ENCODE peak calls at places on chromosomes 11 and 22, in four cellular contexts. E is NB4, Z is IMR-90, H is transverse colon. R is an unnamed sample.

GRCh38 chr11:113974741-113975470 is at the start of gene HTR3A:
- DNase-seq in E (peak; percentile 19), Z (no peak), H (peak; percentile 53), R (no peak)

GRCh38 chr11:26076591-26076990 is 255.3 kb upstream of the ANO3 start:
- DNase-seq in E (no peak), Z (no peak), H (no peak), R (no peak)

GRCh38 chr22:31284756-31285155 is 7.5 kb downstream of the PIK3IP1 start:
- DNase-seq in E (no peak), Z (no peak), H (no peak), R (no peak)

GRCh38 chr11:98434296-98434695 is 586.5 kb upstream of the CNTN5 start:
- DNase-seq in E (no peak), Z (no peak), H (no peak), R (no peak)

GRCh38 chr11:2305140-2305861 is 3.5 kb downstream of the TSPAN32 start:
- DNase-seq in E (peak; percentile 81), Z (peak; percentile 58), H (peak; percentile 88), R (peak; percentile 94)

GRCh38 chr22:30435674-30436126 is 10.1 kb downstream of the MTFP1 start:
- DNase-seq in E (no peak), Z (no peak), H (peak; percentile 65), R (peak; percentile 80)

GRCh38 chr22:22531770-22532546 is 11.9 kb upstream of the ZNF280A start:
- DNase-seq in E (no peak), Z (no peak), H (no peak), R (no peak)

GRCh38 chr22:36930041-36930935 is 16.9 kb downstream of the CSF2RB start:
- DNase-seq in E (no peak), Z (no peak), H (peak; percentile 45), R (no peak)

GRCh38 chr11:47587733-47588326 is 1.4 kb downstream of the FAM180B start:
- DNase-seq in E (peak; percentile 96), Z (no peak), H (peak; percentile 41), R (no peak)

GRCh38 chr22:24191381-24191841 is 10.1 kb downstream of the SUSD2 start:
- DNase-seq in E (no peak), Z (no peak), H (no peak), R (no peak)

GRCh38 chr11:131506376-131506775 is 136.0 kb downstream of the NTM start:
- DNase-seq in E (no peak), Z (no peak), H (no peak), R (no peak)

GRCh38 chr11:69819541-69820070 is 390 bp upstream of the FGF3 start:
- DNase-seq in E (no peak), Z (no peak), H (no peak), R (no peak)

GRCh38 chr11:124769804-124770774 is 8.0 kb upstream of the ESAM start:
- DNase-seq in E (no peak), Z (peak; percentile 35), H (no peak), R (no peak)

GRCh38 chr22:16957781-16958180 is 50.2 kb downstream of the GAB4 start:
- DNase-seq in E (no peak), Z (no peak), H (no peak), R (no peak)

GRCh38 chr11:2444301-2445106 is at the start of the genes KCNQ1 and TRPM5:
- DNase-seq in E (no peak), Z (no peak), H (peak; percentile 87), R (peak; percentile 90)

GRCh38 chr11:13010737-13011342 is 1.7 kb downstream of the RASSF10 start:
- DNase-seq in E (no peak), Z (no peak), H (peak; percentile 13), R (peak; percentile 56)

GRCh38 chr11:118892515-118892914 is 8.8 kb downstream of the CXCR5 start:
- DNase-seq in E (no peak), Z (no peak), H (peak; percentile 58), R (peak; percentile 91)

GRCh38 chr11:8047382-8047781 is 33.6 kb upstream of the TUB start:
- DNase-seq in E (no peak), Z (no peak), H (no peak), R (no peak)

GRCh38 chr22:39090426-39091064 is 6.5 kb upstream of the APOBEC3H start:
- DNase-seq in E (peak; percentile 33), Z (no peak), H (peak; percentile 60), R (peak; percentile 67)

GRCh38 chr11:66063900-66064299 is 6.2 kb upstream of the PACS1 start:
- DNase-seq in E (no peak), Z (no peak), H (no peak), R (no peak)

GRCh38 chr22:37731804-37732471 is 35.1 kb downstream of the TRIOBP start:
- DNase-seq in E (peak; percentile 85), Z (no peak), H (peak; percentile 63), R (no peak)

GRCh38 chr11:110712643-110713468 is 619 bp upstream of the ARHGAP20 start:
- DNase-seq in E (no peak), Z (peak; percentile 52), H (peak; percentile 10), R (no peak)

GRCh38 chr11:36453678-36454077 is 56.4 kb downstream of the TRAF6 start:
- DNase-seq in E (peak; percentile 72), Z (peak; percentile 37), H (no peak), R (no peak)

GRCh38 chr22:49763138-49763537 is 64.5 kb downstream of the BRD1 start:
- DNase-seq in E (no peak), Z (no peak), H (peak; percentile 3), R (peak; percentile 14)

GRCh38 chr11:123357990-123358827 is 71.9 kb upstream of the GRAMD1B start:
- DNase-seq in E (peak; percentile 11), Z (peak; percentile 2), H (peak; percentile 14), R (no peak)

GRCh38 chr22:30730351-30730750 is 35.7 kb downstream of the OSBP2 start:
- DNase-seq in E (no peak), Z (peak; percentile 64), H (no peak), R (no peak)

GRCh38 chr11:120746395-120746794 is 234.8 kb downstream of the GRIK4 start:
- DNase-seq in E (no peak), Z (no peak), H (no peak), R (no peak)

GRCh38 chr11:15171956-15172355 is 57.2 kb downstream of the INSC start:
- DNase-seq in E (no peak), Z (no peak), H (no peak), R (no peak)

GRCh38 chr22:35257002-35257320 is 332 bp upstream of the HMGXB4 start:
- DNase-seq in E (no peak), Z (no peak), H (no peak), R (no peak)

GRCh38 chr11:97009613-97010012 is 619.8 kb downstream of the JRKL start:
- DNase-seq in E (no peak), Z (no peak), H (no peak), R (no peak)

DNA sequence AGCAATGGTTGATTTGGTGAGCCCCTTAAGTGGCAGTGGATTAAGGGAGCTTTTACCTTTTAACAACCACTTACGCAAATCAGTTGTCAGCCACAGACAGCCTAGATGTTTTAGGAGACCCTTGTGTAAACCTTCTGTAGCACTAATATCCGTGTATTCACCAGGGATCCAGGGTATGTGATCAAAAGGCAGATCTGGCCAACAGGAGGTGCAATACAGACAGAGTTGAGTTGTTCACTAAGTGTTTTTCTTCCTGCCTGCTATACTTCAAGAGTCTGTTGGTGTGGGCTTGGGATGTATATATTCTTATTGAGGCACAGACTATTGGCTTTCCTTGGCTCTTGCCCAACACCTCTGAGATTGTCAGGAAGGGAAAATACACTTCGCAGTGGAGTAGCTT is 175.1 kb downstream of the FAT3 start:
- DNase-seq in E (peak; percentile 5), Z (no peak), H (no peak), R (no peak)
- TF ChIP-seq CTCF in E (peak; percentile 6), Z (peak; percentile 4), H (no peak), R (no peak)

GRCh38 chr22:45673482-45674175 is 2.0 kb downstream of the ATXN10 start:
- DNase-seq in E (peak; percentile 57), Z (no peak), H (no peak), R (no peak)
- H3K4me3 ChIP-seq in E (peak overlapping the region; percentile 91), Z (no peak overlapping the region), H (no peak overlapping the region), R (no peak overlapping the region)

GRCh38 chr11:64036081-64037026 is 623 bp downstream of the FLRT1 start:
- DNase-seq in E (peak; percentile 75), Z (peak; percentile 35), H (no peak), R (no peak)
- TF ChIP-seq CTCF in E (no peak), Z (peak; percentile 13), H (no peak), R (no peak)

DNA sequence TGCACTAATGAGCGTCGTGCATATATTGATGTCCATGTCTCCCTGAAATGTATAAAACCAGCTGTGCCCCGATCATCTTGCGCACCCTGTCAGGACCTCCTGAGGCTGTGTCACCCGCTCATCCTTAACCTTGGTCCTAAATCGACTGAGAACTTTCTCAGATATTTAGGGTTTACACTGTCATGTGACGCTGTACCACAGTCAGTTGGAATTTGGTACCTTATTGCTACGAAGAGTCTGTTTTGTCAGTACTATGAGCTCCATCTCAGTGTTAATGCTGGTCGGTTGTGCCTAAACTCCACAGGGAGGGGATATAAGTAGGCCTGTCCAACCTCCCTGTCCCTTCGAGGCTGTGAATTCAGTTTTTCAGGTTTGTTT is 1.8 kb upstream of the IFITM2 start:
- DNase-seq in E (no peak), Z (no peak), H (no peak), R (no peak)
- H3K4me3 ChIP-seq in E (no peak overlapping the region), Z (no peak overlapping the region), H (no peak overlapping the region), R (no peak overlapping the region)

DNA sequence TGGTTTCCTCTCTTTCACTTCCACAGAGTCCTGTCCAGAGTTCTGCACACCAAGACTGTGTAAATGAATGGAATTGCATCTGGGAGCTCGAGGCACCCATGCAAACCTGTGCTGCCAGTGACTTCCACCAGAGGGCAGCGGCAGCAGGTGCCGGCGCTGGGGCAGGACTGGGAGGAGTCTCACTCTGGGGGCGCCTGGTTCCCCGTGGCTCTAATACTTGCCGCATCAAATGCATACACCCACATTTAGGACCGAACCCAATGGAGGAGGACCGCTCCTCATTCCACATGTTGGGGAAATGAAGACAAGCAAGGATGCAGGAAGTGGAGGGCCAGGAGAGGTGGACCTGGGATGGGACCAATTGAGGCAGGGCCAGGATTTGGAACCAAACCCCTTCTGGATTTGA is 1.1 kb upstream of the CD6 start:
- DNase-seq in E (peak; percentile 64), Z (peak; percentile 29), H (peak; percentile 69), R (peak; percentile 89)
- TF ChIP-seq CTCF in E (peak; percentile 97), Z (peak; percentile 73), H (peak; percentile 92), R (peak; percentile 89)

GRCh38 chr11:35114901-35115687 is 23.9 kb upstream of the CD44 start:
- DNase-seq in E (peak; percentile 21), Z (no peak), H (no peak), R (no peak)
- H3K4me3 ChIP-seq in E (no peak overlapping the region), Z (no peak overlapping the region), H (no peak overlapping the region), R (no peak overlapping the region)

DNA sequence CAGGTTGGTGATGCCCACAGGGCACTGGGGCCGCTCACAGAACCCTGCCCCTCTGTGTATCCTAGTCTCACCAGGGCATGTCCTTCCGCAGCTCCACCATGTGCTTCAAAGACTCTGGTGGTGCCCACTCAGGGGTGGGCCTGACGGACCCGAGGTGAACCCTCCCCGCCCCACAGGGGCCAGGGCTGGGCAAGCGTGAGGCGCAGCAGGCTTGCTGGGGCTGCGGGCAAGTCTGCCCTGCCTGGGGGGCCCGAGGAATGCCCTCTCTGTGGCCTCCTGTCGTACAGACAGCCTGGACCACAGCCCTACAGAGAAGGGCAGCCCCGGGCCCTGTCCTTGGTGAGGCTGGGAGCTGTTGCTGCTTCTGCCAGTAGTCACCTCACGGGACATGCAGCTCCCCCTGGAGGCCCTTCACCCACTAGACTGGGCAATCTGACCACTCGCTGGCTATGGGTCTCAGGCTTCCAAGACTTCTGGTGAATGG is 40.2 kb downstream of the TBX1 start:
- DNase-seq in E (peak; percentile 35), Z (peak; percentile 25), H (no peak), R (no peak)
- TF ChIP-seq CTCF in E (peak; percentile 33), Z (peak; percentile 43), H (no peak), R (no peak)